ENCODE peak calls at places on chromosomes 3 and 15, in four cellular contexts. F is lower leg skin, A is cortex of kidney, Z is GM03348. P is an unnamed sample.

GRCh38 chr3:180594631-180595348 is 7.2 kb upstream of the TTC14 start:
- DNase-seq in F (no peak), A (no peak), Z (peak), P (peak)

GRCh38 chr3:109899930-109900329 is 562.6 kb upstream of the DPPA4 start:
- DNase-seq in Z (no peak), A (no peak), F (no peak), P (no peak)

GRCh38 chr3:14548321-14548729 is 8.2 kb upstream of the GRIP2 start:
- DNase-seq in A (no peak), Z (peak), F (peak), P (no peak)

GRCh38 chr3:114848087-114848486 is 299.0 kb downstream of the ZBTB20 start:
- DNase-seq in A (no peak), Z (no peak), F (no peak), P (no peak)

GRCh38 chr3:180252683-180253082 is 215.9 kb upstream of the PEX5L start:
- DNase-seq in F (no peak), A (no peak), Z (no peak), P (no peak)

GRCh38 chr3:129398803-129399144 is 29.7 kb downstream of the EFCAB12 start:
- DNase-seq in Z (peak), F (no peak), A (no peak), P (no peak)

GRCh38 chr3:141305436-141305835 is 62.9 kb upstream of the ZBTB38 start:
- DNase-seq in F (no peak), A (no peak), Z (peak), P (peak)

GRCh38 chr3:194006-194405 is 2.6 kb upstream of the CHL1 start:
- DNase-seq in A (no peak), F (no peak), Z (no peak), P (no peak)

GRCh38 chr3:107241217-107241616 is 136.0 kb upstream of the CCDC54 start:
- DNase-seq in A (no peak), F (peak), Z (peak), P (peak)

GRCh38 chr3:129625071-129625874 is 18.8 kb upstream of the PLXND1 start:
- DNase-seq in Z (peak), F (no peak), A (no peak), P (no peak)

GRCh38 chr3:42640771-42641370 is 12.6 kb upstream of the ZBTB47 start:
- DNase-seq in A (no peak), Z (no peak), F (no peak), P (no peak)

GRCh38 chr3:8436667-8437287 is 64.8 kb upstream of the LMCD1 start:
- DNase-seq in F (peak), A (no peak), Z (no peak), P (no peak)

GRCh38 chr3:127613406-127613805 is 15.2 kb downstream of the MCM2 start:
- DNase-seq in A (no peak), Z (no peak), F (no peak), P (no peak)

GRCh38 chr15:70486451-70487379 is 276.6 kb downstream of the UACA start:
- DNase-seq in F (no peak), Z (peak), A (no peak), P (no peak)

GRCh38 chr15:69158201-69158842 is 2.1 kb upstream of the GLCE start:
- DNase-seq in F (no peak), Z (no peak), A (no peak), P (no peak)

P was measured in DMS 273 treated with DMSO at 0.1 percent for 48 hours.